ENCODE peak calls at places on chromosome 2, in ten cellular contexts. V, C, X, Z, G, P, R, H, U and I are unnamed samples.

GRCh38 chr2:44169155-44169898 is 652 bp downstream of the PPM1B start:
- DNase-seq in H (no peak), U (no peak), X (peak; percentile 58), C (no peak), G (peak; percentile 16), R (peak; percentile 63), P (no peak), Z (peak; percentile 58), V (peak; percentile 67), I (peak; percentile 60)

GRCh38 chr2:221444106-221444505 is 128.0 kb downstream of the EPHA4 start:
- DNase-seq in Z (no peak), G (no peak), P (no peak), R (no peak), V (no peak), C (no peak), X (peak; percentile 46), U (no peak), H (no peak), I (no peak)

GRCh38 chr2:36403675-36404230 is 48.2 kb downstream of the CRIM1 start:
- DNase-seq in R (no peak), U (no peak), G (no peak), P (no peak), C (no peak), H (peak; percentile 65), X (no peak), V (no peak), Z (no peak), I (no peak)

GRCh38 chr2:72026819-72027425 is 120.7 kb downstream of the CYP26B1 start:
- DNase-seq in H (no peak), P (no peak), X (no peak), U (no peak), C (no peak), Z (no peak), G (no peak), V (no peak), R (no peak), I (no peak)

GRCh38 chr2:107027205-107027604 is 141.2 kb upstream of the ST6GAL2 start:
- DNase-seq in H (no peak), X (no peak), Z (no peak), V (no peak), P (no peak), U (no peak), G (no peak), R (no peak), C (no peak), I (no peak)

GRCh38 chr2:6896930-6897759 is 19.6 kb downstream of the RSAD2 start:
- DNase-seq in C (peak; percentile 4), H (peak; percentile 9), V (no peak), X (no peak), P (peak; percentile 44), R (peak; percentile 53), G (no peak), Z (no peak), U (no peak), I (no peak)

GRCh38 chr2:598043-598802 is 79.0 kb downstream of the TMEM18 start:
- DNase-seq in P (no peak), V (no peak), R (no peak), Z (no peak), X (no peak), H (no peak), C (no peak), G (no peak), U (no peak), I (no peak)

GRCh38 chr2:125566422-125566821 is 1089.5 kb upstream of the GYPC start:
- DNase-seq in V (no peak), X (no peak), R (no peak), P (no peak), H (no peak), Z (no peak), U (no peak), G (no peak), C (no peak), I (no peak)

GRCh38 chr2:84741182-84741822 is 139.6 kb downstream of the TRABD2A start:
- DNase-seq in U (no peak), X (no peak), P (peak; percentile 14), G (peak; percentile 13), V (peak; percentile 69), Z (no peak), R (peak; percentile 11), C (peak; percentile 28), H (no peak), I (peak; percentile 70)